ENCODE peak calls at places on chromosomes 2 and 18, in four cellular contexts. P is psoas muscle, I is AG09309, D is A549. K is an unnamed sample.

GRCh38 chr2:75788154-75788553 is 77.4 kb upstream of the GCFC2 start:
- DNase-seq in I (no peak), P (no peak), D (no peak), K (no peak)

GRCh38 chr2:234873828-234874173 is 78.0 kb upstream of the SH3BP4 start:
- DNase-seq in P (no peak), D (peak), I (no peak), K (no peak)

GRCh38 chr2:145015561-145015960 is 495.6 kb upstream of the ZEB2 start:
- DNase-seq in D (no peak), I (no peak), P (no peak), K (no peak)

GRCh38 chr2:98505311-98505808 is 60.7 kb downstream of the INPP4A start:
- DNase-seq in P (no peak), I (no peak), D (no peak), K (no peak)

GRCh38 chr2:120346034-120346666 is at the start of gene INHBB:
- DNase-seq in P (peak), I (no peak), D (peak), K (no peak)

GRCh38 chr2:28702415-28702859 is 49.2 kb upstream of the PPP1CB start:
- DNase-seq in P (no peak), D (no peak), I (no peak), K (no peak)

GRCh38 chr18:78822886-78823285 is 156.7 kb upstream of the SALL3 start:
- DNase-seq in P (no peak), D (no peak), I (no peak), K (no peak)

GRCh38 chr2:234495076-234495800 is 1.6 kb downstream of the ARL4C start:
- DNase-seq in I (no peak), P (no peak), D (peak), K (no peak)

GRCh38 chr2:227877359-227878309 is 6.2 kb downstream of the DAW1 start:
- DNase-seq in P (no peak), I (no peak), D (no peak), K (no peak)

GRCh38 chr2:145692971-145693478 is 1173.1 kb upstream of the ZEB2 start:
- DNase-seq in P (no peak), I (peak), D (peak), K (peak)

GRCh38 chr2:47897191-47897955 is 8.9 kb downstream of the FBXO11 start:
- DNase-seq in D (no peak), P (no peak), I (no peak), K (no peak)

GRCh38 chr2:174344716-174345472 is 10.1 kb downstream of the SP9 start:
- DNase-seq in P (no peak), D (peak), I (no peak), K (no peak)

GRCh38 chr2:66853585-66853984 is 418.7 kb downstream of the MEIS1 start:
- DNase-seq in I (no peak), D (no peak), P (no peak), K (no peak)

GRCh38 chr2:30267161-30267568 is 35.8 kb downstream of the LBH start:
- DNase-seq in I (no peak), P (no peak), D (no peak), K (no peak)

GRCh38 chr18:28504100-28504499 is 327.2 kb upstream of the CDH2 start:
- DNase-seq in I (no peak), P (no peak), D (no peak), K (no peak)

GRCh38 chr18:9365406-9365805 is 30.8 kb downstream of the TWSG1 start:
- DNase-seq in P (no peak), D (no peak), I (no peak), K (no peak)

GRCh38 chr18:21110667-21111350 is 804 bp downstream of the ROCK1 start:
- DNase-seq in I (no peak), D (peak), P (peak), K (no peak)

GRCh38 chr2:64404002-64404731 is 49.8 kb upstream of the LGALSL start:
- DNase-seq in D (no peak), I (no peak), P (peak), K (peak)

GRCh38 chr18:47882641-47883040 is 47.8 kb downstream of the SMAD2 start:
- DNase-seq in P (no peak), I (peak), D (no peak), K (no peak)

DNA sequence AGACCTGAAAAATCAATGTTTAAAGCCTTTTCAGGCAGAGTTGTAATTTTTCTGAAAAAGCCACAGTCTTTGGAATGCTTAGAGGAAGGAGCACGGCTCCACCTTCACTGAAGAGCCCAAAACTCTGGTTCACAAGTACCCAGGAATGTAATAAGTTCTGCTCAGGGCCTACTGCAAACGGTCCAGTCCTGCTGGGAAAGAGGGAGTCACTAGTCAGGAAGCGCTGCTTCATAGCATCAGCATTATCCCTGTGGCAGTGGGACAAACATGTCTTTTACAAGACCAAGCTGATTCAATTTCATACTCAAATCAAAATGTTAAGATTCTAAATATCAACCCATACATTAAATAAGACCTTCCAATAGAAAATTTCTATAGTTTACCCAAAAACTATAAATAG is 152.9 kb upstream of the PGAP1 start:
- DNase-seq in D (no peak), P (no peak), I (peak), K (no peak)
- TF ChIP-seq CTCF in D (no peak), P (no peak), I (no peak), K (no peak)

GRCh38 chr2:191374366-191374765 is 129.2 kb downstream of the MYO1B start:
- DNase-seq in P (no peak), D (no peak), I (no peak), K (no peak)

GRCh38 chr2:191365089-191365488 is 119.9 kb downstream of the MYO1B start:
- DNase-seq in I (no peak), P (no peak), D (no peak), K (no peak)

GRCh38 chr2:191366199-191366598 is 121.0 kb downstream of the MYO1B start:
- DNase-seq in I (peak), P (no peak), D (no peak), K (peak)

GRCh38 chr2:191363267-191363666 is 118.1 kb downstream of the MYO1B start:
- DNase-seq in P (no peak), D (no peak), I (no peak), K (no peak)

GRCh38 chr2:191369034-191369433 is 123.8 kb downstream of the MYO1B start:
- DNase-seq in D (no peak), I (no peak), P (no peak), K (no peak)
- TF ChIP-seq CTCF in D (peak), I (no peak), P (no peak), K (peak)

DNA sequence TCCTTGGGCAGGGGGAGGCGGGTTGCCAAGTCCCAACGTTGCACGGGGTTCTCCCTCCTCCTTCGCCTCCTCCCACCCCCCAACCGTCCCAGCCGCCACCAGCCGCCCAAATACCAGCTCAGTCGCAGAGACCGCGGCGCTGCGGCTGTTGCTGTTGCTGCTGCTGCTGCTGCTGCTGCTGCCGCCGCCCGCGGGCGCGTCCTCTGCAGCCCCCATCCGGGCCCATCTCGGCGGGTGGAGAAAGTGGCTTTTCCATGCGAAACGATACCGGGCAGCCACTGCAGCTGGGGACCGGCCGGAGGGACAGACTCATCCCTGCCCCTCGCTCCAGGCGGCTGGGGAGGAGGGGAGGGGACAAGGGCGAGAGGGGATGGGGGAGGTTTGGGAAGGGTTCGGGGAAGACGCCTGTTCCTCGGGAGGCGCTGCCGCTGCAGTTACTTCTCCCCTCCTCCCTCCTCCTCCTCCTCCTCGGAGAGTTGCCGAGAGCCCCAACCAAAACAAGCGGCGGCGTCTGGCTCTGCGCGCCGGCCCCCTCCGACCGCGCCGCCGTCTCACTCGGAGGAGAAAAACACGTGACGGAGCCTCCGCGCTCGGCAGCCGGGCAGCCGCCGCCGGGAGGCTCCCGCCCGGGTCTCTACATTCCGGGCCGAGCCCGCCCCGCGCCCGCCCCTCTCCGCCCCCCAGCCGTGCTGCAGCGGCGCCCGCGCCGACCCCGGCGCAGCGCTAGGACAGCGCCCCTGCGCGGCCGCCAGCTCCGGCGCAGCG is at the start of gene IRS1:
- DNase-seq in P (peak), I (no peak), D (peak), K (peak)
- TF ChIP-seq CTCF in P (peak), I (peak), D (peak), K (no peak)

DNA sequence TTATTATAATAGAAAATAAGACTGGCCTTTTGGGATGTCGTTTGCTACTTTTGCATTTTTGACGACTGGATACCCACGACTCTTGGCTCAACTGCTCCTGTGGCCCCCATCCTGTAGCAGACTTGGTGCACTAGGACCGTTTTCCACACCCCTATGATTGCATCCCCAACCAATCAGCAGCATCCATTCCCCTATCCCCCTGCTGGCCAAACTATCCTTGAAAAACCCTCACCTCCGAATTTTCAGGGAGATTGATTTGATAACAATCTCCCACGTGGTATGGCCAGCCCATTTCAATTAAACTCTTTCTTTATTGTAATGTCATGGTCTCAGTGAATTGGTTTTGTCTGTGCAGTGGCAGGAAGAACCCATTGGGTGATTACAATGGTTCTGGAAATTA is 37.9 kb upstream of the TTR start:
- DNase-seq in I (no peak), D (peak), P (no peak), K (no peak)
- TF ChIP-seq CTCF in I (no peak), D (no peak), P (no peak), K (no peak)

DNA sequence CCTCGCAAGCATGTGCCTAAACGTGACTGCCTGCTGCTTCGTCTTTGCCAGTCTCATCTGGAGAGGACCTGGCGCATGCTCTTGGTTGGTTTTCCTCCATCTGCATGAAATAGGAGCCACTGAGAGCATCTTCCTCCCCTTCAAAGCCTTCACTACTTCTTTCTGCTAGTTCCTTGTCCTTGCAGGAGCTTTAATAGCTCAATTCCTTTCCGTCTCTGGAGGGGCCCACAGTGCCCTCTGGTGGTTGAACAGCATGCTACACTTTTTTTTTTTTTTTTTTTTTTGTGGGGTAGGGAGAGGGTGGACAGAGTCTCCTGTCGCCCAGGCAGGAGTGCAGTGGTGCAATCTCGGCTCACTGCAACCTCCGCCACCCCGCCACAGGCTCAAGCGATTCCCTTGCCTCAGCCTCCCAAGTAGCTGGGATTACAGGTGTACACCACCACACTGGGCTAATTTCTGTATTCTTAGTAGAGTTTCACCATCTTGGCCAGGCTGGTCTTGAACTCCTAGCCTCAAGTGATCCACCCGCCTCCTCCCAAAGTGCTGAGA is 59.6 kb downstream of the SP110 start:
- DNase-seq in P (no peak), D (peak), I (no peak), K (peak)
- TF ChIP-seq CTCF in P (peak), D (peak), I (peak), K (peak)

GRCh38 chr2:158457826-158458616 is 1.3 kb downstream of the PKP4 start:
- DNase-seq in D (peak), P (peak), I (no peak), K (no peak)
- TF ChIP-seq CTCF in D (no peak), P (peak), I (no peak), K (peak)

GRCh38 chr18:48996041-48996440 is 45.3 kb upstream of the SMAD7 start:
- DNase-seq in D (no peak), P (peak), I (no peak), K (no peak)

GRCh38 chr18:48994926-48995835 is 44.4 kb upstream of the SMAD7 start:
- DNase-seq in P (peak), I (no peak), D (no peak), K (no peak)

GRCh38 chr18:48997985-48998831 is 47.4 kb upstream of the SMAD7 start:
- DNase-seq in P (peak), D (peak), I (peak), K (peak)

GRCh38 chr18:48997681-48997984 is 46.9 kb upstream of the SMAD7 start:
- DNase-seq in D (no peak), P (no peak), I (no peak), K (no peak)

GRCh38 chr18:48996901-48997463 is 46.2 kb upstream of the SMAD7 start:
- DNase-seq in I (peak), P (peak), D (peak), K (peak)
- TF ChIP-seq CTCF in I (no peak), P (no peak), D (no peak), K (no peak)

K was measured in AG09319.